ENCODE peak calls at places on chromosomes 4 and X, in eight cellular contexts. O is stimulated activated effector memory CD8-positive, alpha-beta T cell treated with anti-CD3 and anti-CD28 coated beads, Interleukin-12 subunit alpha, Interleukin-12 subunit beta, amount 100 ng/mL, for 72 hours; V is psoas muscle; Z is Right ventricle myocardium superior; Q is stimulated activated naive B cell treated with anti-CD40 and anti-IgM and Interleukin-4, amounts not matched to agents 10 μg/mL and 1 μg/mL and 100 μg/mL, for 72 hours; R is thoracic aorta; A is effector memory CD8-positive, alpha-beta T cell; E is CD4-positive, alpha-beta T cell. X is an unnamed sample.

GRCh38 chr4:109033993-109034392 is 268.5 kb downstream of the COL25A1 start:
- ATAC-seq in O (no peak), V (no peak), Z (no peak), Q (no peak), R (no peak), A (no peak), E (no peak), X (no peak)

GRCh38 chr4:121736735-121737351 is 28.1 kb downstream of the SMIM43 start:
- ATAC-seq in O (peak), V (no peak), Z (no peak), Q (no peak), R (peak), A (peak), E (no peak), X (peak)

GRCh38 chrX:136623400-136623799 is 24.6 kb upstream of the CD40LG start:
- ATAC-seq in O (peak), V (no peak), Z (no peak), Q (no peak), R (no peak), A (peak), E (no peak), X (no peak)

GRCh38 chr4:2786152-2786671 is 6.7 kb upstream of the SH3BP2 start:
- ATAC-seq in O (peak), V (no peak), Z (no peak), Q (peak), R (no peak), A (peak), E (peak), X (no peak)

GRCh38 chr4:54274264-54274663 is 45.2 kb downstream of the PDGFRA start:
- ATAC-seq in O (no peak), V (no peak), Z (peak), Q (no peak), R (no peak), A (no peak), E (no peak), X (no peak)

GRCh38 chr4:53917719-53918118 is 146.7 kb downstream of the CHIC2 start:
- ATAC-seq in O (peak), V (no peak), Z (no peak), Q (no peak), R (no peak), A (no peak), E (no peak), X (no peak)

GRCh38 chrX:129759576-129760061 is 20.1 kb upstream of the SASH3 start:
- ATAC-seq in O (peak), V (no peak), Z (peak), Q (peak), R (no peak), A (peak), E (peak), X (peak)

GRCh38 chr4:85522277-85522676 is 47.3 kb downstream of the ARHGAP24 start:
- ATAC-seq in O (no peak), V (no peak), Z (no peak), Q (peak), R (no peak), A (no peak), E (no peak), X (no peak)

GRCh38 chr4:27315625-27316024 is 455.0 kb downstream of the STIM2 start:
- ATAC-seq in O (no peak), V (no peak), Z (no peak), Q (no peak), R (no peak), A (no peak), E (no peak), X (no peak)

GRCh38 chrX:14406225-14406624 is 123.1 kb upstream of the GLRA2 start:
- ATAC-seq in O (no peak), V (no peak), Z (no peak), Q (no peak), R (no peak), A (no peak), E (no peak), X (no peak)

GRCh38 chrX:115958687-115959359 is 211.7 kb upstream of the AGTR2 start:
- ATAC-seq in O (no peak), V (no peak), Z (no peak), Q (no peak), R (no peak), A (no peak), E (no peak), X (no peak)

GRCh38 chr4:114192854-114193253 is 213.4 kb upstream of the ARSJ start:
- ATAC-seq in O (no peak), V (no peak), Z (no peak), Q (no peak), R (no peak), A (no peak), E (no peak), X (no peak)

GRCh38 chr4:16893141-16893571 is 5.3 kb downstream of the LDB2 start:
- ATAC-seq in O (no peak), V (no peak), Z (no peak), Q (no peak), R (no peak), A (no peak), E (no peak), X (no peak)

GRCh38 chrX:155048997-155049619 is 21.8 kb downstream of the CMC4 start:
- ATAC-seq in O (no peak), V (no peak), Z (peak), Q (peak), R (no peak), A (peak), E (peak), X (peak)

GRCh38 chr4:27184508-27185155 is 324.0 kb downstream of the STIM2 start:
- ATAC-seq in O (no peak), V (no peak), Z (no peak), Q (no peak), R (no peak), A (no peak), E (no peak), X (no peak)

GRCh38 chrX:45515262-45516215 is 314.9 kb upstream of the DIPK2B start:
- ATAC-seq in O (peak), V (peak), Z (peak), Q (peak), R (peak), A (no peak), E (no peak), X (peak)

GRCh38 chr4:40992472-40993298 is 221.7 kb downstream of the APBB2 start:
- ATAC-seq in O (no peak), V (no peak), Z (no peak), Q (peak), R (no peak), A (no peak), E (no peak), X (no peak)

GRCh38 chrX:154718607-154719006 is 32.3 kb downstream of the GAB3 start:
- ATAC-seq in O (no peak), V (no peak), Z (no peak), Q (peak), R (no peak), A (no peak), E (no peak), X (no peak)

GRCh38 chr4:150948069-150948468 is 67.0 kb downstream of the LRBA start:
- ATAC-seq in O (no peak), V (no peak), Z (no peak), Q (no peak), R (no peak), A (no peak), E (no peak), X (no peak)

GRCh38 chr4:97279410-97279809 is 863.9 kb downstream of the STPG2 start:
- ATAC-seq in O (no peak), V (no peak), Z (no peak), Q (no peak), R (no peak), A (no peak), E (no peak), X (no peak)

GRCh38 chr4:25440478-25441030 is 63.5 kb downstream of the ANAPC4 start:
- ATAC-seq in O (no peak), V (no peak), Z (peak), Q (no peak), R (no peak), A (no peak), E (no peak), X (no peak)

GRCh38 chr4:79273918-79274317 is 51.9 kb downstream of the NAA11 start:
- ATAC-seq in O (no peak), V (no peak), Z (peak), Q (no peak), R (no peak), A (no peak), E (no peak), X (no peak)

GRCh38 chrX:72634321-72634720 is 61.7 kb upstream of the HDAC8 start:
- ATAC-seq in O (no peak), V (no peak), Z (peak), Q (no peak), R (no peak), A (no peak), E (no peak), X (peak)

GRCh38 chrX:146831994-146832393 is 17.4 kb upstream of the CXorf51A start:
- ATAC-seq in O (no peak), V (no peak), Z (no peak), Q (no peak), R (no peak), A (no peak), E (no peak), X (no peak)

GRCh38 chr4:14184265-14184664 is 556.7 kb upstream of the BOD1L1 start:
- ATAC-seq in O (no peak), V (no peak), Z (peak), Q (no peak), R (no peak), A (no peak), E (no peak), X (no peak)

GRCh38 chrX:154749856-154750255 is 1.0 kb downstream of the GAB3 start:
- ATAC-seq in O (no peak), V (peak), Z (peak), Q (no peak), R (no peak), A (no peak), E (no peak), X (no peak)

GRCh38 chrX:153585827-153586226 is 13.1 kb downstream of the CCNQ start:
- ATAC-seq in O (no peak), V (no peak), Z (no peak), Q (no peak), R (no peak), A (no peak), E (no peak), X (no peak)

GRCh38 chr4:69984030-69984443 is 11.7 kb upstream of the STATH start:
- ATAC-seq in O (peak), V (no peak), Z (no peak), Q (peak), R (no peak), A (no peak), E (no peak), X (peak)

GRCh38 chr4:109571494-109571893 is 11.4 kb downstream of the MCUB start:
- ATAC-seq in O (peak), V (no peak), Z (no peak), Q (no peak), R (no peak), A (no peak), E (no peak), X (no peak)

GRCh38 chr4:1520145-1520661 is 114.0 kb upstream of the NKX1-1 start:
- ATAC-seq in O (no peak), V (no peak), Z (no peak), Q (no peak), R (no peak), A (no peak), E (no peak), X (no peak)